ENCODE peak calls at places on chromosomes 12 and 14, in nine cellular contexts. P, V, T, H, C, K, B, D and Z are unnamed samples.

GRCh38 chr14:51157012-51157411 is 62.1 kb upstream of the TRIM9 start:
- DNase-seq in P (peak; percentile 38), V (no peak), T (peak; percentile 56), H (no peak), C (peak; percentile 62), K (no peak), B (no peak), D (peak; percentile 66), Z (peak; percentile 20)

GRCh38 chr14:20714593-20715250 is 26.2 kb downstream of the ANG start:
- DNase-seq in P (peak; percentile 75), V (no peak), T (peak; percentile 81), H (peak; percentile 85), C (no peak), K (no peak), B (peak; percentile 57), D (peak; percentile 91), Z (no peak)

GRCh38 chr12:51922762-51923505 is 15.6 kb downstream of the ACVRL1 start:
- DNase-seq in P (peak; percentile 84), V (no peak), T (peak; percentile 80), H (no peak), C (peak; percentile 26), K (no peak), B (no peak), D (peak; percentile 87), Z (peak; percentile 68)

GRCh38 chr12:25249951-25250738 is 584 bp downstream of the KRAS start:
- DNase-seq in P (no peak), V (peak; percentile 30), T (peak; percentile 10), H (peak; percentile 86), C (peak; percentile 61), K (no peak), B (peak; percentile 66), D (peak; percentile 20), Z (no peak)

GRCh38 chr14:64707661-64708060 is 3.4 kb downstream of the PLEKHG3 start:
- DNase-seq in P (peak; percentile 72), V (no peak), T (peak; percentile 85), H (no peak), C (no peak), K (no peak), B (no peak), D (peak; percentile 69), Z (peak; percentile 89)

GRCh38 chr12:88206636-88207035 is 64.5 kb downstream of the TMTC3 start:
- DNase-seq in P (peak; percentile 72), V (no peak), T (peak; percentile 85), H (no peak), C (no peak), K (peak; percentile 41), B (no peak), D (peak; percentile 53), Z (peak; percentile 91)

GRCh38 chr14:41285193-41285748 is 321.4 kb upstream of the LRFN5 start:
- DNase-seq in P (peak; percentile 17), V (no peak), T (peak; percentile 58), H (no peak), C (peak; percentile 66), K (peak; percentile 17), B (no peak), D (peak; percentile 55), Z (peak; percentile 25)

GRCh38 chr12:123829561-123829960 is 67.5 kb downstream of the DNAH10 start:
- DNase-seq in P (no peak), V (no peak), T (peak; percentile 21), H (no peak), C (no peak), K (no peak), B (no peak), D (no peak), Z (peak; percentile 19)

DNA sequence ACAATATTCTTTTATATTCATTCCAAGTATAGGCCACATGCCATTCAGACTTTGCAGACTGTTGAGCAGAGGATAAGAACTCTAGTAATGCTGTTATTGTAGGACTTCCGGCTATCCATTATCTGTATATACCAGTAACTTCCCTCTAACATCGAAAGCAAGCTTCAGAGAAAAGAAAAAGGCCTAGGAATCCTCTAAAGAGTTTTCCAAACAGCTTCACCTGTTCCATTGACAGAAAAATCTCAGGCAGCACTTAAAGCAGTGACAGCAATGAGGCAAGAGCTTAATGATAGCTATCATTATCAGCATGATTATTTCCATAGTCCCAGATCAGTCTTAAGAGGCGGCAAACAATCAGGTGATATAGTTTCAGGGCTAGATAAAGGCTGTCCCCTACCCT is 1.8 kb downstream of the CPNE8 start:
- DNase-seq in P (no peak), V (no peak), T (no peak), H (no peak), C (no peak), K (no peak), B (no peak), D (no peak), Z (no peak)
- H3K4me3 ChIP-seq in P (peak overlapping the region; percentile 25), V (no peak overlapping the region), T (no peak overlapping the region), H (peak overlapping the region; percentile 85), C (peak overlapping the region; percentile 85), K (no peak overlapping the region), B (no peak overlapping the region), D (no peak overlapping the region), Z (no peak overlapping the region)

DNA sequence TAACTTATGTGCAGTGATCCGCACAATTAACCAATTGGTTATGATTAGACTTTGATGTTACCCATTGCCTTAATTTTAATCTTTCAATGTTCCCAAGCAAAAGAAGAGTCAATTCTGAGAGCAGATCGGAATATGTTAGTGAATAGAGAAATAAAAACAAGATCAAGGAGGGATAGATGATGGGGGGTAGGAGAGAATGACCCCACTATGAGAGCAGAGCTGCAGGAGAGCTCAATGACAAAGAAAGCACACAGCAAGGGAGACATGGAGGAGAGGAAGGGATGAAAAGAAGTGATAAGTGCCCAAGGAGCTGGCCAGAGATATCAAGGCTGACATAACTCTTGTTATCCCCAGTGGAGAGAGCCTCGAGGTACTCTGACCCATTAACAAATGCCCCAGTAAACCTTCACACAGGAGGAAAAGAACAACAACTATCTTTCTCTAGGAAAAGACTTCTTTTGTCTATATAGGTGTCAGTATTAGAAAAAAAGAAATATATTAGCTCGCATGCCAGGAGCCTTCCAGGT is 52.9 kb upstream of the ANP32D start:
- DNase-seq in P (no peak), V (no peak), T (no peak), H (no peak), C (peak; percentile 12), K (no peak), B (no peak), D (no peak), Z (no peak)
- TF ChIP-seq CTCF in P (no peak), V (no peak), T (no peak), H (no peak), C (no peak), K (no peak), B (no peak), D (no peak), Z (no peak)

GRCh38 chr12:15688838-15689237 is 100.3 kb downstream of the EPS8 start:
- DNase-seq in P (no peak), V (no peak), T (no peak), H (no peak), C (peak; percentile 25), K (no peak), B (no peak), D (peak; percentile 39), Z (no peak)
- H3K4me3 ChIP-seq in P (no peak overlapping the region), V (no peak overlapping the region), T (no peak overlapping the region), H (no peak overlapping the region), C (no peak overlapping the region), K (no peak overlapping the region), B (no peak overlapping the region), D (no peak overlapping the region), Z (no peak overlapping the region)

GRCh38 chr14:60232185-60232584 is 16.8 kb upstream of the PPM1A start:
- DNase-seq in P (no peak), V (no peak), T (no peak), H (no peak), C (no peak), K (no peak), B (no peak), D (no peak), Z (no peak)

GRCh38 chr14:60233251-60233650 is 15.8 kb upstream of the PPM1A start:
- DNase-seq in P (peak; percentile 23), V (no peak), T (no peak), H (no peak), C (no peak), K (no peak), B (no peak), D (no peak), Z (no peak)

GRCh38 chr14:60233891-60234290 is 15.1 kb upstream of the PPM1A start:
- DNase-seq in P (peak; percentile 56), V (no peak), T (no peak), H (no peak), C (no peak), K (no peak), B (no peak), D (no peak), Z (no peak)

GRCh38 chr14:60226296-60226695 is 22.7 kb upstream of the PPM1A start:
- DNase-seq in P (no peak), V (no peak), T (no peak), H (no peak), C (no peak), K (no peak), B (no peak), D (peak; percentile 19), Z (no peak)

DNA sequence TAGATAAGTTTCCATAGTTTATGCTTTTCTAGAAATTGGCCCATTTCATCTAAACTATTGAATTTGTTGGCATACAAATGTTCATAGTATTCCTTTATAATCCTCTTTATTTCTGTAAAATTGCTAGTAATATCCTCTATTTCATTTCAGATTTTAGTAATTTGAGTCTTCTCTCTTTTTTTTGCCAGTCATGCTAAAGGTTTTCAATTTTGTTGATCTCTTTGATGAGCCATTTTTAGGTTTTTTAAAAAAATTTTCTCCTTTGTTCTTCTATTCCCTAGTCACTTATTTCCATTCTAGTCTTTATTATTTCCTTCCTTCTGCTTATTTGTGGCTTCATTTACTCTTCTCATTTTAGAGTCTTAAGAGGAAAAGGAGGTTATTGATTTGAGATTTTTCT is 19.4 kb upstream of the PPM1A start:
- DNase-seq in P (no peak), V (no peak), T (no peak), H (no peak), C (no peak), K (no peak), B (no peak), D (no peak), Z (no peak)
- TF ChIP-seq CTCF in P (no peak), V (no peak), T (no peak), H (no peak), C (no peak), K (no peak), B (no peak), D (no peak), Z (no peak)

DNA sequence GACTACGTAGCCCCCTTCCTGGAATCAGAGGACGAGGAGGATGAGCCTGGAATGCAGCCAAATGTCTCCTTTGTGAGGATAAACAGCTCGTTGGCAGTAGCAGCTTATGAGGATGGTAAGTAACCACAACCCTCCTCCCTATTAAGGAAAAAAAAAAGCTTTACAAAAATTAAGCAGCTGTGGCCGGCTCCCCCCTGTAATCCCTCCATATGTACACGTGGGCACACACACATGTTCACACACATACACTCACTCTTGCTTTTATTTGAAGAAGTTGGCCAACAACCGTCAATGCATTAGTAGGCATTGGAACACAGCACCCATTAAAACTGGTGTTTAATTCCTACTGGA is 54.0 kb downstream of the FBXW8 start:
- DNase-seq in P (no peak), V (no peak), T (no peak), H (no peak), C (no peak), K (no peak), B (no peak), D (no peak), Z (no peak)
- H3K4me3 ChIP-seq in P (no peak overlapping the region), V (no peak overlapping the region), T (no peak overlapping the region), H (no peak overlapping the region), C (no peak overlapping the region), K (no peak overlapping the region), B (no peak overlapping the region), D (no peak overlapping the region), Z (no peak overlapping the region)